ENCODE peak calls at places on chromosomes 7 and 10, in eight cellular contexts. N is GM23338, Q is ascending aorta, B is testis, F is bronchial epithelial cell, W is left ventricle myocardium inferior, I is transverse colon, U is spleen. K is an unnamed sample.

GRCh38 chr7:75638607-75639070 is 100.1 kb downstream of the HIP1 start:
- DNase-seq in B (peak; percentile 56), Q (no peak), U (peak; percentile 86), F (no peak), W (peak; percentile 66), I (peak; percentile 29), N (peak; percentile 76), K (no peak)

GRCh38 chr10:5668429-5668828 is 2.0 kb upstream of the ASB13 start:
- DNase-seq in F (peak; percentile 34), B (no peak), Q (no peak), U (no peak), I (no peak), N (no peak), W (no peak), K (no peak)

GRCh38 chr7:140145709-140146108 is 31.1 kb downstream of the KDM7A start:
- DNase-seq in U (no peak), N (no peak), Q (no peak), F (no peak), W (no peak), I (no peak), B (no peak), K (no peak)

GRCh38 chr7:122038904-122039303 is 105.1 kb downstream of the AASS start:
- DNase-seq in W (no peak), B (no peak), U (no peak), F (peak; percentile 69), Q (no peak), N (no peak), I (no peak), K (no peak)

GRCh38 chr10:50373821-50374501 is 122.6 kb upstream of the ASAH2 start:
- DNase-seq in N (no peak), U (no peak), Q (no peak), F (no peak), I (no peak), W (no peak), B (no peak), K (peak; percentile 10)

GRCh38 chr10:130631139-130631864 is 495.1 kb downstream of the GLRX3 start:
- DNase-seq in F (no peak), Q (no peak), N (no peak), U (no peak), I (peak; percentile 20), B (no peak), W (no peak), K (no peak)

GRCh38 chr10:89521368-89521767 is 14.0 kb downstream of the SLC16A12 start:
- DNase-seq in I (no peak), F (no peak), U (no peak), W (no peak), N (no peak), Q (no peak), B (no peak), K (no peak)

GRCh38 chr7:102287465-102288146 is 938 bp downstream of the SH2B2 start:
- DNase-seq in W (no peak), U (peak; percentile 89), Q (no peak), I (peak; percentile 43), F (no peak), N (peak; percentile 76), B (peak; percentile 50), K (no peak)

GRCh38 chr7:116731737-116732335 is 59.8 kb downstream of the MET start:
- DNase-seq in F (no peak), Q (no peak), B (no peak), N (no peak), I (no peak), U (no peak), W (no peak), K (no peak)

GRCh38 chr10:60916025-60916424 is 28.0 kb downstream of the RHOBTB1 start:
- DNase-seq in U (no peak), N (peak; percentile 60), B (no peak), I (no peak), W (no peak), F (no peak), Q (no peak), K (no peak)

GRCh38 chr10:34581871-34582532 is 233.1 kb downstream of the PARD3 start:
- DNase-seq in Q (no peak), F (peak; percentile 83), I (no peak), B (no peak), N (no peak), W (no peak), U (no peak), K (peak; percentile 36)

GRCh38 chr7:80584778-80585177 is 53.7 kb upstream of the CD36 start:
- DNase-seq in U (no peak), Q (no peak), B (no peak), I (no peak), F (peak; percentile 95), N (peak; percentile 16), W (no peak), K (peak; percentile 24)

GRCh38 chr10:3538850-3539531 is 246.0 kb downstream of the KLF6 start:
- DNase-seq in U (no peak), I (no peak), B (no peak), W (no peak), N (no peak), F (peak; percentile 94), Q (peak; percentile 59), K (peak; percentile 97)

GRCh38 chr10:43138757-43139241 is 554 bp downstream of the CSGALNACT2 start:
- DNase-seq in B (peak; percentile 41), F (peak; percentile 42), Q (no peak), I (peak; percentile 29), N (peak; percentile 50), W (no peak), U (peak; percentile 85), K (no peak)

GRCh38 chr10:110259317-110259716 is 45.4 kb downstream of the SMNDC1 start:
- DNase-seq in F (no peak), U (no peak), N (no peak), W (no peak), Q (no peak), B (no peak), I (no peak), K (no peak)

GRCh38 chr7:117157121-117157870 is 165.6 kb downstream of the WNT2 start:
- DNase-seq in F (peak; percentile 44), Q (no peak), N (no peak), W (peak; percentile 17), U (no peak), B (peak; percentile 79), I (no peak), K (peak; percentile 82)

DNA sequence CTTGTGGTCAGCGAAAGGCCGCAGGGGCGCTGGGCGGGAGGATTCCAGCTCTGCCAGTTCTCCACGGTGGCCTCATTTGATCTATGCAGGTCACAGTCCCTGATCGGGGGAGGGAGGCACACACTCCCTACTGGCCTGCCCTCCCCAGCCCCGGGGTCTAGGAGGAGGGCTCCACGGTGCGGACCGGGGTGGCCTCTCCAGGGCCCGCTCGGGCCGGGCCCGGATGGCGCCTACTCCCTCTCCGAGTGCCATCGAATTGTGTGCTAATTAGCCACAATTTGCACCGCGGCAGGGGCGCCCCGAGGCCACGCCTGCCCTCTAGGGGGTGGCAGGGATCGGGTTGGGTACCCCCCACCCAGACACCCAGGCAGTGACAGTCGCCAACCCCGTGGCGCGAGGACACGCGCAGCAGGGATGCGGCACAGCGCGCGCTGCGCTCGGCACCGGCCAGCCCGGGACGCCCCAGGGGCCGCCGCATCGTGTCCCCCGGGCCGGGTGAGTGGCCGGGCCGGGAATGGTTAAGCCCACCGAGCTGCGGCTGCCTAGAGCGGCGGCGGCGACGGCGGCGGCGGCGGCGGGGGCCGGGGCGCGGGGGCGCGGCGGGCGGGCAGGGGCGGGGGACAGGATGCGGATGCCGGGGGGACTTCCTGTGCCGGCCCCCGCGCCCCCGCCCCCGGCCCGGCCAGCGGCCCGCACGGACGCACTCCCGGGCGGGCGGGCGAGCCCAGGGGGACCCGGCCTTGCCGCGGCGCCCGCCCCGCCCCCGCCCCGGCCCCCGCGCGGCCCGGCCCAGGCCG is at the start of gene ZNF853:
- DNase-seq in B (no peak), U (peak; percentile 81), N (peak; percentile 64), Q (no peak), I (no peak), W (no peak), F (no peak), K (no peak)
- H3K4me3 ChIP-seq in B (peak within 1 kb of the TSS; percentile 59), U (peak within 1 kb of the TSS; percentile 66), N (peak within 1 kb of the TSS; percentile 83), Q (peak within 1 kb of the TSS; percentile 77), I (peak within 1 kb of the TSS; percentile 57), W (peak within 1 kb of the TSS; percentile 79), F (peak within 1 kb of the TSS; percentile 23), K (peak within 1 kb of the TSS; percentile 55)

DNA sequence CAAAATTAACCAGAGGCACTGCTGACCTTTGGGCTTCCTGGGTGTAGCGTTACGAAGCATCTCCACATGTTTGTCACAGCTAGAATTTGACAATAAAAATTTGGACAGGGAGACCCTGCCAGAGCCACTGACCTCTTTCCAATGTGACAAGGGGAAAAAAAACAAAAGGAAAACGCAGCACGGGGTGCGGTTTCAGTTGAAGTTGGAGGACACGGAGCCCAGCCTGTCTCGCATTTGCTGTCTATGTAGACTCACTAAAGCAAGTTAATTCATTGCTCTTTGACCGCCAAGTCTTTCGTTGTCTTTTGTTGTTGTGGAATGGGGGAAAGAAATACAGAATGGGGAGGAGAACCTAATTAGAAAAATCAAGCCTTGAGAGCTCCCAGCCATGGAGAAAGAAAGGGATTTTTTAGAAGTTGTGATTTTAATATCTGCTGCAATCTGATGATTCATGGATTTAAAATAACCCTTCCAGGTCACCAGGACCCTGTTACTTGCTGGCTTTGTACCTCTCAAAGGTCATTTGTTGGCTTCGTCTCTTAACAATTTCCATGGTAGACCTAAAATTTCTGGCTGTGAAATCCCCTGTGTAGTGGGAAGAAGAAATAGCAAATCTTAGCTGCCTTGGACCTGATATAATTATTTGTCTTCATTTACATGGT is 78.5 kb downstream of the TCF7L2 start:
- DNase-seq in F (no peak), B (no peak), Q (no peak), W (no peak), N (no peak), U (no peak), I (no peak), K (no peak)
- TF ChIP-seq CTCF in F (no peak), B (no peak), Q (no peak), W (no peak), N (no peak), U (no peak), I (no peak), K (no peak)

DNA sequence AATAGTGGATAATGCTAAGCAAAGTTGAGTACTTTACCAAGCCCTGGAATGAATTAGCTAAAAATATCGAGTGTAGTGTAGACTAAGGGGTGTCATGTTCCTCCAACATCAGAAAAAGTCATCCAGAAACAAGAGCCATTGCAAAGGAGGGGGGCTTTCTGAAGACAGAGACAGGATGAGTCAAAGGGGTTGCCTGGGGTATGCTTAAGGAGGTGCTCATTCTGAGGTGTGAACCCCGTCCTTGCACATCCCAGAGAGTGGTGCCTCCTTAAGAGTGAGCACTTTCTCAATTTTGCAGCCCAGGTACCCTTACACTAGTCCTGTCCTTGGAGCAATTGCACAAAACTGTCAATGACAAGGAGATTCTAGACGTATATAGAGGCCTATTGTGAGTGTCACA is 43.1 kb upstream of the C10orf71 start:
- DNase-seq in B (no peak), Q (no peak), W (no peak), U (no peak), F (no peak), I (no peak), N (no peak), K (no peak)
- H3K4me3 ChIP-seq in B (no peak overlapping the region), Q (no peak overlapping the region), W (no peak overlapping the region), U (no peak overlapping the region), F (no peak overlapping the region), I (no peak overlapping the region), N (no peak overlapping the region), K (no peak overlapping the region)

DNA sequence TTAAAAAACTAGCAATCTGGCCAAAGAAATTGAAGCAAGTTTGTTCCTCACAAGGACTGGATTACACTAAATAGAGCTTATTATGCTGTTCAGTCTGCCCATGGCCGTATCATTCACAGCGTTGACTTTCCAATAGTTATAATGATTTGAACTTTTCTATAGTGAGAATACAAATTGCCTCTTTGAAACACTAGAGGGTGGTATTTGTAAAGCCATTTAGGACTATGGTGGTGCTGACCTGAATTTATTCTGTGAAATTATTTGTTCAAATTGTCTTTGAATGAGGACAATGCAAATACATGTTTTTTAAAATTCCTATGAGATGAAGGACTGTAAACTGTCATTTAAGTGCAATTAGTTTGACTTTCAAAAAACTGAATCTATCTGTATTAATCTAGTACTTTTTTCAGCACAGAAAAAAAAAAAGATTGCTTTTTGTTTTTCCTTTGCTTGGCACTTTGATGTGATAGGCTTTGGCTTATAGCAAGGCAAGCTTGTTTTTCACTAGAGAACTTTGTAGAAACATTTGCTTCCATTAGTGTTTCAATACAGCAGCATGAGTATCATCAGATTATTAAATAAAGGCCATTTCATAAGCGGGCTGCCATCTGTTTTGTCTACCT is 122.6 kb upstream of the TMEM229A start:
- DNase-seq in B (no peak), Q (no peak), U (no peak), W (no peak), F (peak; percentile 38), I (no peak), N (peak; percentile 58), K (no peak)
- TF ChIP-seq CTCF in B (peak; percentile 56), Q (peak; percentile 10), U (no peak), W (peak; percentile 55), F (peak; percentile 32), I (no peak), N (peak; percentile 72), K (peak; percentile 30)

K was measured in AG04449.